ENCODE peak calls at places on chromosomes 16 and 17, in seven cellular contexts. K, T, R, C, A, Q and Z are unnamed samples.

GRCh38 chr17:45997624-45998023 is 1.4 kb upstream of the STH start:
- DNase-seq in K (peak; percentile 9), T (no peak), R (no peak), C (no peak), A (no peak), Q (no peak), Z (no peak)

GRCh38 chr17:80586464-80587228 is 42.0 kb downstream of the RPTOR start:
- DNase-seq in K (no peak), T (no peak), R (no peak), C (no peak), A (no peak), Q (no peak), Z (no peak)

GRCh38 chr16:50259334-50260205 is 6.8 kb upstream of the ADCY7 start:
- DNase-seq in K (no peak), T (peak; percentile 73), R (no peak), C (no peak), A (no peak), Q (no peak), Z (peak; percentile 63)

GRCh38 chr17:73030501-73030911 is 62.0 kb downstream of the SLC39A11 start:
- DNase-seq in K (no peak), T (no peak), R (no peak), C (no peak), A (no peak), Q (no peak), Z (peak; percentile 71)

GRCh38 chr17:65633146-65633881 is 71.9 kb upstream of the AXIN2 start:
- DNase-seq in K (no peak), T (no peak), R (no peak), C (no peak), A (no peak), Q (no peak), Z (no peak)

GRCh38 chr16:76931186-76931585 is 259.8 kb upstream of the MON1B start:
- DNase-seq in K (peak; percentile 49), T (no peak), R (no peak), C (no peak), A (no peak), Q (no peak), Z (no peak)

GRCh38 chr16:3461120-3461519 is 17.6 kb downstream of the NAA60 start:
- DNase-seq in K (no peak), T (no peak), R (no peak), C (no peak), A (no peak), Q (no peak), Z (no peak)

GRCh38 chr17:8701754-8702153 is 42.9 kb downstream of the CCDC42 start:
- DNase-seq in K (no peak), T (no peak), R (no peak), C (no peak), A (no peak), Q (peak; percentile 60), Z (no peak)

GRCh38 chr17:77834170-77835115 is 124.1 kb upstream of the TNRC6C start:
- DNase-seq in K (no peak), T (peak; percentile 55), R (peak; percentile 86), C (peak; percentile 49), A (peak; percentile 86), Q (peak; percentile 68), Z (peak; percentile 81)

GRCh38 chr16:65725156-65725845 is 603.4 kb upstream of the CDH11 start:
- DNase-seq in K (peak; percentile 44), T (no peak), R (no peak), C (no peak), A (no peak), Q (peak; percentile 12), Z (no peak)

GRCh38 chr17:42997984-42998938 is at the start of gene RPL27:
- DNase-seq in K (peak; percentile 97), T (peak; percentile 98), R (peak; percentile 95), C (peak; percentile 97), A (peak; percentile 100), Q (peak; percentile 99), Z (peak; percentile 99)

GRCh38 chr17:59361916-59362810 is 30.7 kb downstream of the YPEL2 start:
- DNase-seq in K (peak; percentile 77), T (no peak), R (no peak), C (peak; percentile 19), A (peak; percentile 34), Q (no peak), Z (no peak)

GRCh38 chr17:76822184-76822778 is 45.9 kb upstream of the MGAT5B start:
- DNase-seq in K (no peak), T (no peak), R (no peak), C (no peak), A (no peak), Q (no peak), Z (no peak)

GRCh38 chr16:31664683-31665482 is 137.2 kb downstream of the AHSP start:
- DNase-seq in K (peak; percentile 20), T (no peak), R (no peak), C (no peak), A (peak; percentile 87), Q (no peak), Z (no peak)

GRCh38 chr17:32323046-32323445 is 18.9 kb downstream of the C17orf75 start:
- DNase-seq in K (no peak), T (no peak), R (no peak), C (no peak), A (no peak), Q (no peak), Z (no peak)

GRCh38 chr17:40556884-40557414 is 8.3 kb downstream of the CCR7 start:
- DNase-seq in K (no peak), T (peak; percentile 64), R (no peak), C (no peak), A (no peak), Q (peak; percentile 73), Z (peak; percentile 33)

GRCh38 chr17:5919104-5919503 is 151.1 kb upstream of the WSCD1 start:
- DNase-seq in K (no peak), T (no peak), R (no peak), C (no peak), A (no peak), Q (no peak), Z (no peak)

GRCh38 chr17:43560461-43561427 is 14.6 kb upstream of the ETV4 start:
- DNase-seq in K (no peak), T (no peak), R (no peak), C (no peak), A (no peak), Q (no peak), Z (no peak)

GRCh38 chr16:2986623-2987188 is 6.5 kb upstream of the PKMYT1 start:
- DNase-seq in K (no peak), T (no peak), R (no peak), C (no peak), A (no peak), Q (no peak), Z (no peak)

GRCh38 chr16:57667526-57668258 is 414 bp upstream of the ADGRG3 start:
- DNase-seq in K (no peak), T (peak; percentile 34), R (no peak), C (peak; percentile 12), A (no peak), Q (peak; percentile 57), Z (no peak)

GRCh38 chr17:57599271-57600045 is 145.6 kb downstream of the CCDC182 start:
- DNase-seq in K (no peak), T (no peak), R (no peak), C (no peak), A (no peak), Q (no peak), Z (no peak)

GRCh38 chr16:54921229-54921824 is 9.3 kb upstream of the IRX5 start:
- DNase-seq in K (no peak), T (no peak), R (no peak), C (no peak), A (no peak), Q (no peak), Z (no peak)